ENCODE peak calls at places on chromosomes 12 and 14, in nine cellular contexts. W is left ventricle myocardium inferior, L is lower leg skin, R is AG10803, E is SJSA1, J is right lobe of liver, B is stomach, H is endodermal cell, M is foreskin fibroblast. G is an unnamed sample.

GRCh38 chr14:60845523-60845922 is 111.0 kb downstream of the MNAT1 start:
- DNase-seq in E (no peak), R (no peak), L (no peak), M (no peak), H (no peak), J (no peak), W (no peak), B (no peak), G (no peak)

GRCh38 chr14:82528011-82528410 is 994.4 kb upstream of the SEL1L start:
- DNase-seq in E (no peak), R (no peak), L (no peak), M (no peak), J (no peak), W (no peak), B (no peak), H (no peak), G (no peak)

GRCh38 chr12:21305666-21306065 is 29.1 kb downstream of the SLCO1A2 start:
- DNase-seq in H (no peak), R (no peak), M (no peak), J (no peak), W (no peak), L (no peak), B (no peak), E (no peak), G (no peak)

GRCh38 chr12:43692064-43692463 is 66.5 kb downstream of the PUS7L start:
- DNase-seq in H (no peak), L (no peak), W (no peak), B (no peak), E (no peak), M (peak; percentile 29), R (no peak), J (no peak), G (no peak)

GRCh38 chr14:45426685-45427282 is 173.8 kb upstream of the MIS18BP1 start:
- DNase-seq in W (no peak), H (peak; percentile 56), R (peak; percentile 25), L (no peak), E (peak; percentile 27), J (no peak), B (no peak), M (peak; percentile 5), G (peak; percentile 52)

GRCh38 chr12:42104087-42104486 is 40.6 kb downstream of the GXYLT1 start:
- DNase-seq in L (no peak), B (no peak), M (no peak), J (no peak), H (no peak), W (no peak), R (no peak), E (no peak), G (no peak)

GRCh38 chr12:37548266-37548805 is 768.2 kb upstream of the ALG10B start:
- DNase-seq in E (no peak), R (no peak), M (no peak), H (no peak), B (no peak), L (no peak), W (no peak), J (no peak), G (no peak)

GRCh38 chr12:120292661-120293531 is at the start of gene RNU4-1:
- DNase-seq in L (peak; percentile 90), B (peak; percentile 78), E (peak; percentile 92), R (peak; percentile 84), J (peak; percentile 50), H (peak; percentile 96), M (peak; percentile 94), W (peak; percentile 45), G (peak; percentile 60)

GRCh38 chr14:55864890-55865655 is 253.1 kb upstream of the PELI2 start:
- DNase-seq in B (no peak), R (no peak), J (no peak), H (peak; percentile 72), L (no peak), E (no peak), M (no peak), W (no peak), G (peak; percentile 76)

GRCh38 chr14:69643430-69644200 is 32.2 kb downstream of the SUSD6 start:
- DNase-seq in H (no peak), J (peak; percentile 72), W (no peak), M (no peak), L (peak; percentile 89), R (no peak), E (no peak), B (peak; percentile 90), G (no peak)

GRCh38 chr12:24845615-24846014 is 103.3 kb downstream of the BCAT1 start:
- DNase-seq in L (no peak), W (no peak), B (no peak), H (no peak), J (no peak), M (no peak), R (no peak), E (no peak), G (no peak)

GRCh38 chr14:71753126-71753830 is 179.0 kb upstream of the RGS6 start:
- DNase-seq in E (peak; percentile 83), M (peak; percentile 79), R (peak; percentile 82), H (peak; percentile 96), J (peak; percentile 84), W (peak; percentile 91), B (peak; percentile 88), L (peak; percentile 97), G (peak; percentile 87)
- H3K4me3 ChIP-seq in E (no peak overlapping the region), M (peak overlapping the region; percentile 6), R (peak overlapping the region; percentile 35), H (no peak overlapping the region), J (no peak overlapping the region), W (no peak overlapping the region), B (no peak overlapping the region), L (no peak overlapping the region), G (no peak overlapping the region)

DNA sequence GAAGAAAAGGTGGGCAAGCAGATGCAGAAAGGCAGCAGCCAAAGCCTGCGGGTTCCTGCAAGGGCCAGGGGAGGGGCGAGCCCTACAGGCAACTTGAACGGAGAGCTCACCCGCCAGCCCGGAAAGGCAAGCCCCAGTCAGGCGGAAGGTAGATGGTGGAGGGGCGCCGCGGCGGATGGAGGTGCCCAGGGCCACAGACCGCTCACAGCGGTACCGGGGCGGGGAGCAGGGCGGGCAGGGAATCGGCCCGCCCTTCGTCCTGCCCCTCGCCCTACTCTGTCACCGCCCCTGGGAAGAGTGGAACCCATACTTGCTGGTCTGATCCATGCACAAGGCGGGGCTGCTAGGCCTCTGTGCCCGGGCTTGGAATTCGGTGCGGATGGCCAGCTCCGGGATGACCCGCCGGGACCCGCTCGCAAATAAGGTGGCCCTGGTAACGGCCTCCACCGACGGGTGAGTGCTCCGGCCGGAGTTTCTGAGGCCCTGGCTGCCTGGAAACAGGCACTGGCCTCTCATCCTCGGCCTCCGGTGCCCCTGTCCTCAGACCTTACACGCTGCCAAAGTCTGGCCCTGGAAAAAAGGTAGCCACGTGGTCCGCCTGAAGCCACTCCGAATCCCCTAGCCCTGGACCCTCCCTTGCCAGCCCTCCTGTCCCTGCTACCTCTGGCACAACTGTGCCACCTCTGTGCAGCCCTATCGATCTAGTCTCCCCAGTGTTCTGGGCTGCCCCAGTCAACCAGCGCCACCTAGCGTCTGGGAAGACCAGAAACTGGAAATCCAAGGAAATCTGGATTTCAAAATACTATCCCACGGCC is at the start of gene DHRS4:
- DNase-seq in M (peak; percentile 83), E (peak; percentile 84), J (peak; percentile 90), R (peak; percentile 79), B (peak; percentile 84), W (peak; percentile 80), L (peak; percentile 95), H (peak; percentile 94), G (peak; percentile 90)
- H3K4me3 ChIP-seq in M (peak within 1 kb of the TSS; percentile 94), E (peak within 1 kb of the TSS; percentile 58), J (peak within 1 kb of the TSS; percentile 85), R (peak within 1 kb of the TSS; percentile 92), B (peak within 1 kb of the TSS; percentile 88), W (peak within 1 kb of the TSS; percentile 96), L (peak within 1 kb of the TSS; percentile 68), H (peak within 1 kb of the TSS; percentile 91), G (peak within 1 kb of the TSS; percentile 82)

DNA sequence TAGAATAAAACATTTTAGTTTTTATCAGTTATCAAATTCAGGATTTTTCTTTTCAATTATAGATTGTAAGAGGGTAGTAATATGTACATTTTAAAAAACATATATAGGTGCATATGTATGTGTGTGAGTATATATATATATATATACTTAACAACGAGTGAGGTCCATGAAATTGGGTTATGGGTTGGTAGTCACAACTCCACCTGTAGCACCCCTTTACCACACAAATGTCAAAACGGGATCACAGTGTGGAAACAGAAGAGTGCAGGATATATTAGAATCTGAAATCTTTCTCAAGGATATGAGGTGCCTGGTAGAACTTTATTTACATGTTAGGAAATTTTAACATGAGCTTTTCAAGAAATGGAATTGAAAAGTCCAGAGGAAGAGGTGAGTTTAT is 31.3 kb downstream of the MIA2 start:
- DNase-seq in B (no peak), J (no peak), M (peak; percentile 10), W (no peak), L (no peak), E (no peak), H (no peak), R (peak; percentile 44), G (no peak)
- H3K4me3 ChIP-seq in B (no peak overlapping the region), J (peak overlapping the region; percentile 2), M (no peak overlapping the region), W (peak overlapping the region; percentile 91), L (no peak overlapping the region), E (no peak overlapping the region), H (no peak overlapping the region), R (peak overlapping the region; percentile 76), G (no peak overlapping the region)

DNA sequence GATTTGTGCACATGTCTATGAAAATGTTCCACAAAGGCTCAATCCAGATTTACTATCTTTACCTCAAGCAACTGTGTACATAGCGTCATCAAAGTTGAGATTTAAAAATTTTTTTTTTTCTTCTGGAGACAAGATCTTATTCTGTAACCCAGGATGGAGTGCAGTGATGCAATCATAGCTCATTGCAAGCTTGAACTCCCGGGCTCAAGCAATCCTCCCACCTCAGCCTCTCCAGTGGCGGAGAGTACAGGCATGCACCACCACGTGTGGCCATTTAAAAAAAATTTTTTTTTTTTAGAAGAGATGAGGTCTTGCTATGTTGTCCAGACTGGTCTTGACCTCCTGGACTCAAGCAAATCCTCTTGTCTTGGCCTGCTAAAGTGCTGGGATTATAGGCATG is 2.3 kb downstream of the COCH start:
- DNase-seq in L (no peak), E (no peak), R (no peak), W (no peak), B (no peak), H (no peak), M (no peak), J (no peak), G (no peak)
- H3K4me3 ChIP-seq in L (no peak overlapping the region), E (no peak overlapping the region), R (no peak overlapping the region), W (no peak overlapping the region), B (no peak overlapping the region), H (no peak overlapping the region), M (no peak overlapping the region), J (no peak overlapping the region), G (no peak overlapping the region)

DNA sequence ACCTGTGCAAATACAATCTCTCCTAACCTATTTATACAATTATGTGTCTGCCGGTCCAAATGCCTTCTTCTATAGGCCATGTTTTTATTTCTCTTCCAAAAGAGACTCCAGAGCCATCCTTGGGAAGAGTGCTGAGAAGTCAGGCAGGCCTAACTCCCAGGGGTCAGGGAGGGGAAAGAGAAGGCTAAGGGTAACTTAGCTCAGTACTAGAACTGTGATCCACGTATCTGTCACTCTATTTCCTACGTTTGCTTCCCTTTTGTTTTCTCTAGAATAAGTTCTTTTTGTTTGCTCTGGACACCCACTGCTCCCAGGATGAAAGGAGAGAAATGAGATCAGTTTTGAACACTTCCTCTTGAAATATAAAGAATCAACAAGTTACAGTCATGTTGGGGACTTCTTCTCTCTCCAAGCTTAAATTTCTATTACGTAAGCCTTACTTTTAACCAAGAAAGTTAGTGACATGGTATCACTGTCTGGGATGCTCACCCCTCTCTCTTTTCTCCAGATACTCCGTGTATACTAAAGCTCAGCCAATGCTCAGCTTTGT is 79.2 kb downstream of the DAD1 start:
- DNase-seq in R (no peak), M (no peak), H (no peak), E (peak; percentile 28), W (no peak), J (no peak), B (no peak), L (no peak), G (no peak)
- H3K4me3 ChIP-seq in R (no peak overlapping the region), M (no peak overlapping the region), H (no peak overlapping the region), E (no peak overlapping the region), W (no peak overlapping the region), J (no peak overlapping the region), B (no peak overlapping the region), L (no peak overlapping the region), G (no peak overlapping the region)

GRCh38 chr14:99191663-99192621 is 80.1 kb downstream of the BCL11B start:
- DNase-seq in E (peak; percentile 53), B (peak; percentile 71), L (no peak), H (no peak), R (peak; percentile 59), J (peak; percentile 61), W (peak; percentile 62), M (peak; percentile 11), G (no peak)
- H3K4me3 ChIP-seq in E (peak overlapping the region; percentile 29), B (peak overlapping the region; percentile 52), L (no peak overlapping the region), H (no peak overlapping the region), R (peak overlapping the region; percentile 58), J (peak overlapping the region; percentile 25), W (peak overlapping the region; percentile 61), M (peak overlapping the region; percentile 45), G (no peak overlapping the region)

G was measured in H7.